ENCODE peak calls at places on chromosomes 5 and 9, in seven cellular contexts. E is stimulated activated CD8-positive, alpha-beta memory T cell treated with anti-CD3 and anti-CD28 coated beads, Interleukin-15, amount 100 ng/mL, for 24 hours; G is NCI-H1105 treated with DMSO at 0.1 percent for 48 hours; P is neural crest cell; X is dorsolateral prefrontal cortex; Y is HuH-7.5; W is AG08396. H is an unnamed sample.

GRCh38 chr9:91116226-91116625 is 245.5 kb downstream of the AUH start:
- DNase-seq in E (no peak), G (no peak), P (no peak), X (no peak), Y (no peak), W (peak), H (no peak)

GRCh38 chr5:96300986-96301385 is 132.1 kb downstream of the PCSK1 start:
- DNase-seq in E (no peak), G (no peak), P (no peak), X (no peak), Y (no peak), W (no peak), H (no peak)

GRCh38 chr9:18456624-18457237 is 17.2 kb upstream of the ADAMTSL1 start:
- DNase-seq in E (no peak), G (no peak), P (no peak), X (no peak), Y (no peak), W (no peak), H (no peak)

GRCh38 chr9:133584559-133585476 is 24.4 kb downstream of the FAM163B start:
- DNase-seq in E (no peak), G (peak), P (no peak), X (no peak), Y (no peak), W (no peak), H (no peak)

GRCh38 chr9:36995927-36996471 is 38.1 kb downstream of the PAX5 start:
- DNase-seq in E (peak), G (peak), P (peak), X (peak), Y (peak), W (peak), H (peak)

GRCh38 chr9:126842977-126843799 is 17.3 kb upstream of the ZBTB34 start:
- DNase-seq in E (no peak), G (no peak), P (no peak), X (peak), Y (no peak), W (no peak), H (no peak)

GRCh38 chr5:140341591-140341990 is 4.8 kb downstream of the HBEGF start:
- DNase-seq in E (no peak), G (no peak), P (no peak), X (peak), Y (no peak), W (no peak), H (no peak)

GRCh38 chr5:83927140-83927733 is 206.6 kb upstream of the HAPLN1 start:
- DNase-seq in E (no peak), G (peak), P (peak), X (peak), Y (no peak), W (peak), H (peak)

GRCh38 chr9:110797611-110798010 is 129.0 kb downstream of the MUSK start:
- DNase-seq in E (no peak), G (no peak), P (no peak), X (no peak), Y (no peak), W (peak), H (peak)

GRCh38 chr9:130962418-130963316 is 23.6 kb upstream of the FIBCD1 start:
- DNase-seq in E (no peak), G (no peak), P (no peak), X (no peak), Y (no peak), W (peak), H (peak)

GRCh38 chr9:20144255-20144654 is 355.4 kb upstream of the SLC24A2 start:
- DNase-seq in E (no peak), G (no peak), P (no peak), X (no peak), Y (no peak), W (no peak), H (no peak)

H was measured in hepatic stellate cell.